ENCODE peak calls at places on chromosomes 11 and 22, in seven cellular contexts. E is SK-N-SH, I is HCT116, U is K562, W is HepG2, K is H1, C is GM12878. Z is an unnamed sample.

GRCh38 chr11:106137758-106138157 is 60.3 kb downstream of the AASDHPPT start:
- DNase-seq in E (no peak), C (no peak), W (no peak), I (no peak), U (no peak), K (no peak), Z (no peak)

GRCh38 chr22:32764330-32765116 is 37.0 kb upstream of the TIMP3 start:
- DNase-seq in I (no peak), K (no peak), W (no peak), C (no peak), E (no peak), U (no peak), Z (no peak)

GRCh38 chr11:7444582-7444981 is 40.7 kb upstream of the OLFML1 start:
- DNase-seq in U (no peak), I (no peak), K (no peak), W (no peak), E (no peak), C (no peak), Z (no peak)

GRCh38 chr11:118398797-118399564 is 2.4 kb upstream of the ATP5MG start:
- DNase-seq in I (no peak), K (no peak), W (no peak), E (no peak), C (no peak), U (no peak), Z (no peak)

GRCh38 chr22:37167176-37167980 is 17.7 kb upstream of the IL2RB start:
- DNase-seq in I (no peak), E (no peak), W (no peak), K (no peak), U (no peak), C (no peak), Z (no peak)

GRCh38 chr22:46088541-46089311 is 61.6 kb upstream of the PPARA start:
- DNase-seq in I (no peak), W (no peak), K (no peak), C (no peak), U (no peak), E (no peak), Z (no peak)

GRCh38 chr11:12184696-12185095 is 74.3 kb downstream of the MICAL2 start:
- DNase-seq in K (no peak), W (no peak), E (no peak), I (no peak), C (no peak), U (no peak), Z (no peak)

GRCh38 chr11:114353448-114353847 is 46.9 kb downstream of the C11orf71 start:
- DNase-seq in W (no peak), E (no peak), I (no peak), K (no peak), C (no peak), U (no peak), Z (no peak)

GRCh38 chr22:41488076-41488475 is 19.2 kb downstream of the ACO2 start:
- DNase-seq in C (no peak), K (no peak), I (no peak), U (no peak), E (no peak), W (no peak), Z (no peak)

GRCh38 chr11:117822031-117822521 is 2.5 kb downstream of the FXYD2 start:
- DNase-seq in K (peak), C (no peak), W (no peak), U (peak), I (no peak), E (peak), Z (peak)

GRCh38 chr22:39943366-39943765 is 16.8 kb upstream of the TMA7B start:
- DNase-seq in E (no peak), I (no peak), K (peak), W (no peak), C (no peak), U (peak), Z (no peak)

GRCh38 chr11:122248130-122248529 is 132.1 kb upstream of the BLID start:
- DNase-seq in U (no peak), C (no peak), K (no peak), W (no peak), I (no peak), E (no peak), Z (no peak)

GRCh38 chr11:93537022-93537421 is 6.2 kb downstream of the SMCO4 start:
- DNase-seq in K (no peak), W (no peak), C (no peak), I (no peak), U (no peak), E (no peak), Z (no peak)

GRCh38 chr11:119509969-119510401 is 87.0 kb upstream of the THY1 start:
- DNase-seq in W (no peak), I (no peak), K (no peak), C (peak), E (no peak), U (no peak), Z (no peak)

GRCh38 chr11:72753341-72754148 is 1.3 kb upstream of the ARAP1 start:
- DNase-seq in W (peak), K (no peak), C (no peak), I (no peak), U (no peak), E (no peak), Z (no peak)

GRCh38 chr11:86592659-86593451 is 79.6 kb downstream of the ME3 start:
- DNase-seq in W (peak), I (peak), E (peak), K (no peak), U (peak), C (peak), Z (peak)

GRCh38 chr11:26572770-26573402 is 823 bp upstream of the MUC15 start:
- DNase-seq in E (no peak), K (no peak), I (no peak), W (no peak), U (no peak), C (no peak), Z (no peak)

GRCh38 chr22:28207281-28208030 is 288.4 kb upstream of the PITPNB start:
- DNase-seq in I (no peak), U (no peak), E (no peak), W (no peak), K (no peak), C (no peak), Z (no peak)

GRCh38 chr11:35303596-35304392 is 115.6 kb downstream of the SLC1A2 start:
- DNase-seq in E (no peak), K (no peak), W (peak), U (no peak), C (no peak), I (no peak), Z (no peak)

GRCh38 chr22:34639911-34640310 is 426.0 kb upstream of the ISX start:
- DNase-seq in K (no peak), U (no peak), C (no peak), I (no peak), W (no peak), E (no peak), Z (no peak)

GRCh38 chr22:38923463-38924196 is 33.8 kb upstream of the APOBEC3A start:
- DNase-seq in W (peak), K (no peak), U (peak), C (no peak), E (peak), I (peak), Z (peak)

GRCh38 chr22:37220543-37220968 is 8.3 kb upstream of the SSTR3 start:
- DNase-seq in U (no peak), E (no peak), C (no peak), K (no peak), I (no peak), W (no peak), Z (no peak)

GRCh38 chr11:43919852-43920597 is 22.4 kb upstream of the C11orf96 start:
- DNase-seq in U (no peak), W (no peak), I (no peak), K (no peak), C (no peak), E (no peak), Z (no peak)

GRCh38 chr11:70158201-70158600 is 44.9 kb upstream of the FADD start:
- DNase-seq in K (peak), E (peak), W (peak), C (no peak), U (peak), I (peak), Z (no peak)

GRCh38 chr11:2529636-2530035 is 84.8 kb downstream of the KCNQ1 start:
- DNase-seq in E (no peak), I (no peak), W (no peak), K (no peak), C (no peak), U (no peak), Z (no peak)

GRCh38 chr11:72584293-72584921 is 89.8 kb downstream of the PDE2A start:
- DNase-seq in W (no peak), E (no peak), C (no peak), U (peak), I (no peak), K (peak), Z (no peak)

GRCh38 chr22:48118654-48119053 is 1356.2 kb downstream of the TBC1D22A start:
- DNase-seq in E (no peak), K (no peak), W (no peak), I (no peak), C (no peak), U (no peak), Z (no peak)

GRCh38 chr22:25623310-25623734 is 58.8 kb downstream of the GRK3 start:
- DNase-seq in U (no peak), C (peak), W (no peak), I (no peak), E (no peak), K (no peak), Z (no peak)

GRCh38 chr11:22828373-22828772 is 1.2 kb downstream of the SVIP start:
- DNase-seq in C (no peak), I (no peak), W (no peak), E (peak), K (no peak), U (no peak), Z (no peak)

GRCh38 chr11:65183201-65183891 is 1.6 kb downstream of the CAPN1 start:
- DNase-seq in E (no peak), I (peak), C (no peak), U (no peak), W (no peak), K (no peak), Z (no peak)

GRCh38 chr11:32432565-32433248 is 2.6 kb downstream of the WT1 start:
- DNase-seq in U (peak), W (no peak), C (no peak), I (no peak), K (no peak), E (no peak), Z (no peak)

GRCh38 chr22:31957970-31958594 is 13.7 kb downstream of the YWHAH start:
- DNase-seq in E (no peak), U (no peak), W (no peak), I (no peak), K (no peak), C (no peak), Z (no peak)

DNA sequence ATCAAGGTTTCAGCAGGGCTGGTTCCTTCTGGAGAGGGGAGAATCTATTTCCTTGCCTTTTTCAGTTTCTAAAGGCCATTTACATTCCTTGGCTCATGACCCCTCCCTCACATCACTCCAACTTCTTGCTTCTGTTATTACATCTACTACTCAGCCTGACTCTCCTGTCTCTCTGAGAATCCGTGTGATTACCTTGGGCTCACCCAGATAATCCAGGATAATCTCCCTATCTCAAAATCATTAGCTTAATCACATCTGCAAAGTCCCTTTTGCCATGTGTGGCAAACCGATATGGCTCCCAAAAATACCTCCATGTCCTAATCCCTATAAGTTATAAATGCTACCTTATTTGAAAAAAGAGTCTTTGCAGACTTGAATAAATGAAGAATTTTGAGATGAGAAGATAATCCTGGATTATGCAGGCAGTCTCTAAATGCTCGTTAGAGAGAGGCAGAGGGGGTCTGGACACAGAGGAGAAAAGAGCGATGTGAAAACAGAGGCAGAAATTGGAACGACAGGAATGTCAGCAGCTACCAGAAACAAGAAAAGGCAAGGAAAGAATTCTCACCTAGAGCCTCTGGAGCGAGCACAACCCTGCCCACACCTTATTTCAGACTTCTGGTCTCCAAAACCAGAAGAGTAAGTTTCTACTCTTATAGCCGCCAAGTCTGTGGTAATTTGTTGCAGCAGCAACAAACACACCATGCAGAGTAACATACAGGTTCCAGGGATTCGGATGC is 23.6 kb upstream of the ARHGAP32 start:
- DNase-seq in W (no peak), E (no peak), I (no peak), C (no peak), U (no peak), K (no peak), Z (no peak)
- TF ChIP-seq JUND in W (no peak), E (no peak), I (no peak), C (no peak), U (no peak), K (no peak), Z (no peak)

GRCh38 chr11:64008283-64008931 is 22.2 kb downstream of the OTUB1 start:
- DNase-seq in U (no peak), K (no peak), W (no peak), C (no peak), E (no peak), I (no peak), Z (no peak)

GRCh38 chr11:64009234-64009633 is 23.0 kb downstream of the OTUB1 start:
- DNase-seq in W (no peak), K (no peak), U (no peak), C (no peak), E (no peak), I (no peak), Z (peak)

GRCh38 chr11:64006468-64006867 is 20.2 kb downstream of the OTUB1 start:
- DNase-seq in U (no peak), C (no peak), I (no peak), E (no peak), K (no peak), W (no peak), Z (peak)

GRCh38 chr11:64007160-64007628 is 21.0 kb downstream of the OTUB1 start:
- DNase-seq in C (no peak), E (peak), I (no peak), K (peak), U (peak), W (no peak), Z (peak)

GRCh38 chr11:64007629-64008282 is 21.5 kb downstream of the OTUB1 start:
- DNase-seq in C (no peak), K (peak), E (peak), I (peak), U (peak), W (peak), Z (no peak)
- TF ChIP-seq JUND in C (no peak), K (no peak), E (no peak), I (no peak), U (no peak), W (no peak), Z (no peak)

GRCh38 chr11:47538741-47539575 is 14.0 kb downstream of the CELF1 start:
- DNase-seq in I (no peak), W (no peak), K (no peak), E (no peak), U (no peak), C (no peak), Z (no peak)
- TF ChIP-seq JUND in I (no peak), W (no peak), K (no peak), E (no peak), U (no peak), C (no peak), Z (no peak)

GRCh38 chr11:16883179-16883578 is 131.0 kb downstream of the PLEKHA7 start:
- DNase-seq in I (peak), W (no peak), U (peak), C (no peak), K (no peak), E (no peak), Z (no peak)
- TF ChIP-seq JUND in I (no peak), W (no peak), U (no peak), C (no peak), K (no peak), E (no peak), Z (no peak)